ENCODE peak calls at places on chromosomes 2 and 18, in five cellular contexts. H, W, V, O and Q are unnamed samples.

GRCh38 chr18:23738151-23738550 is 48.9 kb downstream of the LAMA3 start:
- DNase-seq in H (no peak), W (no peak), V (no peak), O (no peak), Q (no peak)

GRCh38 chr2:43327119-43327518 is 100.7 kb upstream of the ZFP36L2 start:
- DNase-seq in H (no peak), W (no peak), V (no peak), O (no peak), Q (no peak)

GRCh38 chr2:209495855-209496585 is 72.2 kb downstream of the MAP2 start:
- DNase-seq in H (no peak), W (peak), V (peak), O (no peak), Q (peak)

GRCh38 chr2:234690569-234691225 is 193.8 kb upstream of the ARL4C start:
- DNase-seq in H (no peak), W (no peak), V (no peak), O (no peak), Q (no peak)

GRCh38 chr2:200054681-200055468 is 99.5 kb downstream of the MAIP1 start:
- DNase-seq in H (no peak), W (no peak), V (no peak), O (no peak), Q (no peak)

GRCh38 chr18:52323802-52324201 is 16.2 kb upstream of the DCC start:
- DNase-seq in H (no peak), W (no peak), V (no peak), O (no peak), Q (no peak)

GRCh38 chr2:157849591-157849990 is 26.5 kb downstream of the ACVR1 start:
- DNase-seq in H (no peak), W (no peak), V (no peak), O (no peak), Q (no peak)

GRCh38 chr2:240155080-240156025 is 14.9 kb upstream of the OTOS start:
- DNase-seq in H (no peak), W (no peak), V (no peak), O (no peak), Q (no peak)

GRCh38 chr2:172102159-172102857 is 392 bp downstream of the DLX2 start:
- DNase-seq in H (no peak), W (no peak), V (no peak), O (no peak), Q (peak)

GRCh38 chr18:51385270-51385669 is 187.8 kb upstream of the MEX3C start:
- DNase-seq in H (no peak), W (no peak), V (no peak), O (no peak), Q (no peak)

GRCh38 chr18:47790036-47790435 is 140.4 kb downstream of the SMAD2 start:
- DNase-seq in H (no peak), W (no peak), V (no peak), O (no peak), Q (no peak)

GRCh38 chr2:238706163-238706562 is 141.7 kb upstream of the TWIST2 start:
- DNase-seq in H (no peak), W (no peak), V (no peak), O (no peak), Q (no peak)

GRCh38 chr2:134435505-134435904 is 181.6 kb downstream of the MGAT5 start:
- DNase-seq in H (no peak), W (no peak), V (no peak), O (no peak), Q (no peak)

GRCh38 chr2:207772081-207772843 is 2.6 kb upstream of the FZD5 start:
- DNase-seq in H (no peak), W (peak), V (no peak), O (no peak), Q (no peak)

GRCh38 chr2:118539290-118539689 is 308.2 kb downstream of the EN1 start:
- DNase-seq in H (no peak), W (peak), V (no peak), O (no peak), Q (no peak)

GRCh38 chr18:36340232-36340631 is 42.7 kb downstream of the FHOD3 start:
- DNase-seq in H (no peak), W (no peak), V (no peak), O (no peak), Q (no peak)

GRCh38 chr18:55488473-55488872 is 99.5 kb downstream of the TCF4 start:
- DNase-seq in H (no peak), W (no peak), V (no peak), O (no peak), Q (no peak)

GRCh38 chr2:183078467-183079334 is at the start of gene DUSP19:
- DNase-seq in H (peak), W (peak), V (peak), O (peak), Q (peak)

GRCh38 chr2:37786153-37786809 is 114.8 kb upstream of the CDC42EP3 start:
- DNase-seq in H (no peak), W (no peak), V (no peak), O (no peak), Q (no peak)

GRCh38 chr18:62881509-62882016 is 166.2 kb downstream of the PHLPP1 start:
- DNase-seq in H (no peak), W (peak), V (peak), O (no peak), Q (peak)

GRCh38 chr2:232632229-232632903 is 1.0 kb upstream of the EFHD1 start:
- DNase-seq in H (no peak), W (peak), V (no peak), O (peak), Q (no peak)

GRCh38 chr2:232635820-232636219 is 2.4 kb downstream of the EFHD1 start:
- DNase-seq in H (no peak), W (no peak), V (no peak), O (no peak), Q (no peak)

GRCh38 chr2:232634319-232635150 is 1.1 kb downstream of the EFHD1 start:
- DNase-seq in H (no peak), W (peak), V (peak), O (peak), Q (no peak)

GRCh38 chr2:232633413-232634318 is at the start of gene EFHD1:
- DNase-seq in H (peak), W (peak), V (no peak), O (peak), Q (no peak)

DNA sequence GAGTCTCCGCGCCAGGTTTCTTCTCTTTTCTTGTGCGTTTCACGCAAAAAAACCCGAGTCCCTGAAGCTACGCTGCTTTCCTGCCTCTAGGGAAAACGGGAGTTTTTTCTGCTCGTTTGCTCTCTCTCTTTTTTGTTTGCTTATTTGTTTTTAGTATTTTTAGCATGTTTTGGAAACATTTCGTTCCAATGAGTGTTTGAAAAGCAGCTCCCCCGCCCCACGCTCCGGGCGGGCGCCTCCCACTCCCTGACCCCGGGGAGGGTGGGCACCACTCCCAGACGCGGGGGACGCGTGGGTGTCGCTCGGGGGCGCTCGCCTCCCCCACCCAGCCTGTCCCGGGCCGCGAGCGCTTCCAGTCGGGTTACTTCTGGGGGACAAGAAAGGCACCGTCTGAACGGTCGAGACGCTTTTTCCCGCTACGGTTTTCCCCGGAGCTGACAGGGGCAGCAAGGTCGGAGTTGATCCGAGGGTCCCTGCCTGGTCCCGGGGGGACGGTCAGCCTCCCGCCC is 446 bp upstream of the EFHD1 start:
- DNase-seq in H (peak), W (peak), V (no peak), O (peak), Q (no peak)
- TF ChIP-seq CTCF in H (no peak), W (no peak), V (no peak), O (no peak), Q (no peak)

GRCh38 chr18:28018361-28018760 is 158.6 kb downstream of the CDH2 start:
- DNase-seq in H (no peak), W (no peak), V (no peak), O (no peak), Q (no peak)

GRCh38 chr18:28015671-28016070 is 161.3 kb downstream of the CDH2 start:
- DNase-seq in H (no peak), W (no peak), V (no peak), O (no peak), Q (no peak)

GRCh38 chr18:28007841-28008240 is 169.1 kb downstream of the CDH2 start:
- DNase-seq in H (no peak), W (no peak), V (no peak), O (no peak), Q (no peak)

GRCh38 chr18:28009589-28009988 is 167.3 kb downstream of the CDH2 start:
- DNase-seq in H (no peak), W (no peak), V (no peak), O (no peak), Q (no peak)

DNA sequence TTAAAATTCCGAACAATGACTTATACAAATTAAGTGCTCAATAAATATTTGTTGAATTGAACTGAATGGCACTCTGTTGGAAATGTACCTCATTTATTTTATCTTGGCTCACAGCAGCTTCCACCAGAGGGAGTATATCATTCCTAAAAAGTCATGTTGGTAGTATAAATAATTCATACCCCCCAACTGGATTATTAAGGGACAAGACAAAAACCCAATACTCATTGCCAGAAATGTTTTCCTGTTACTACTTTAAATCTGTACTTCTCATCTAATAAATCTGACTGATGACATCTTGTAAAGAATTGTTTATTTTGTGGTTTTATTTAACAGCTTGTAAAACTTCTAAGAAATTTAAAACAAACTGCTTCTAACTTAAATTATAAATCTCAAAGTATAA is 163.9 kb downstream of the CDH2 start:
- DNase-seq in H (no peak), W (no peak), V (no peak), O (no peak), Q (no peak)
- TF ChIP-seq CTCF in H (no peak), W (peak), V (peak), O (peak), Q (peak)

GRCh38 chr2:33509908-33510588 is 33.6 kb downstream of the RASGRP3 start:
- DNase-seq in H (no peak), W (no peak), V (no peak), O (no peak), Q (no peak)
- TF ChIP-seq CTCF in H (no peak), W (no peak), V (no peak), O (no peak), Q (no peak)

GRCh38 chr2:229582151-229582550 is 132.2 kb downstream of the DNER start:
- DNase-seq in H (no peak), W (no peak), V (no peak), O (no peak), Q (no peak)

GRCh38 chr2:229586012-229586411 is 128.3 kb downstream of the DNER start:
- DNase-seq in H (no peak), W (no peak), V (no peak), O (no peak), Q (no peak)

GRCh38 chr2:229591611-229592010 is 122.7 kb downstream of the DNER start:
- DNase-seq in H (no peak), W (no peak), V (no peak), O (no peak), Q (no peak)

GRCh38 chr2:229586746-229587705 is 127.3 kb downstream of the DNER start:
- DNase-seq in H (peak), W (peak), V (peak), O (peak), Q (peak)
- TF ChIP-seq CTCF in H (peak), W (peak), V (peak), O (peak), Q (peak)